ENCODE peak calls at places on chromosomes 5 and 9, in four cellular contexts. J is HFFc6, F is heart left ventricle, X is nephron progenitor cell. S is an unnamed sample.

GRCh38 chr5:59874675-59875074 is 18.9 kb downstream of the PDE4D start:
- DNase-seq in J (peak; percentile 59), F (no peak), X (no peak), S (no peak)

GRCh38 chr9:124291801-124292396 is 34.1 kb downstream of the NEK6 start:
- DNase-seq in J (no peak), F (peak; percentile 64), X (no peak), S (no peak)

GRCh38 chr5:43007911-43008368 is 32.2 kb downstream of the ANXA2R start:
- DNase-seq in J (peak; percentile 68), F (peak; percentile 82), X (peak; percentile 62), S (peak; percentile 46)

GRCh38 chr9:22447607-22448305 is 1.1 kb downstream of the DMRTA1 start:
- DNase-seq in J (no peak), F (no peak), X (no peak), S (no peak)

GRCh38 chr5:195401-196160 is 4.3 kb downstream of the LRRC14B start:
- DNase-seq in J (no peak), F (peak; percentile 32), X (no peak), S (no peak)

GRCh38 chr5:131595088-131596033 is 39.7 kb downstream of the RAPGEF6 start:
- DNase-seq in J (no peak), F (no peak), X (no peak), S (no peak)

GRCh38 chr9:5630038-5630507 is 1.2 kb downstream of the RIC1 start:
- DNase-seq in J (peak; percentile 47), F (no peak), X (no peak), S (no peak)

GRCh38 chr9:124805186-124805585 is 28.3 kb downstream of the OLFML2A start:
- DNase-seq in J (no peak), F (no peak), X (no peak), S (no peak)

GRCh38 chr5:95591490-95591901 is 28.4 kb upstream of the GPR150 start:
- DNase-seq in J (peak; percentile 89), F (no peak), X (no peak), S (no peak)

GRCh38 chr5:165805756-165806155 is 2300.3 kb downstream of the MAT2B start:
- DNase-seq in J (no peak), F (no peak), X (no peak), S (no peak)

GRCh38 chr5:153584131-153584530 is 93.7 kb downstream of the GRIA1 start:
- DNase-seq in J (no peak), F (no peak), X (no peak), S (no peak)

GRCh38 chr5:128426090-128426534 is 111.9 kb downstream of the FBN2 start:
- DNase-seq in J (no peak), F (no peak), X (no peak), S (no peak)

GRCh38 chr9:76592105-76593010 is 133.4 kb downstream of the GCNT1 start:
- DNase-seq in J (no peak), F (no peak), X (no peak), S (no peak)

GRCh38 chr5:168706655-168707069 is 127.5 kb upstream of the PANK3 start:
- DNase-seq in J (peak; percentile 41), F (no peak), X (peak; percentile 59), S (peak; percentile 26)

GRCh38 chr9:20200900-20201495 is 412.2 kb upstream of the SLC24A2 start:
- DNase-seq in J (no peak), F (no peak), X (no peak), S (no peak)

GRCh38 chr9:98342819-98343208 is 87.4 kb upstream of the TBC1D2 start:
- DNase-seq in J (no peak), F (no peak), X (no peak), S (no peak)

GRCh38 chr5:157593036-157593435 is 17.5 kb upstream of the ADAM19 start:
- DNase-seq in J (no peak), F (no peak), X (no peak), S (no peak)

GRCh38 chr5:140108093-140109049 is 5.5 kb upstream of the PURA start:
- DNase-seq in J (no peak), F (peak; percentile 43), X (peak; percentile 31), S (no peak)

GRCh38 chr5:90550963-90551362 is 7.6 kb upstream of the ADGRV1 start:
- DNase-seq in J (no peak), F (no peak), X (no peak), S (no peak)

GRCh38 chr5:32651089-32651488 is 60.0 kb upstream of the NPR3 start:
- DNase-seq in J (no peak), F (no peak), X (no peak), S (no peak)

GRCh38 chr9:6873862-6874261 is 116.1 kb downstream of the KDM4C start:
- DNase-seq in J (peak; percentile 9), F (no peak), X (no peak), S (no peak)

DNA sequence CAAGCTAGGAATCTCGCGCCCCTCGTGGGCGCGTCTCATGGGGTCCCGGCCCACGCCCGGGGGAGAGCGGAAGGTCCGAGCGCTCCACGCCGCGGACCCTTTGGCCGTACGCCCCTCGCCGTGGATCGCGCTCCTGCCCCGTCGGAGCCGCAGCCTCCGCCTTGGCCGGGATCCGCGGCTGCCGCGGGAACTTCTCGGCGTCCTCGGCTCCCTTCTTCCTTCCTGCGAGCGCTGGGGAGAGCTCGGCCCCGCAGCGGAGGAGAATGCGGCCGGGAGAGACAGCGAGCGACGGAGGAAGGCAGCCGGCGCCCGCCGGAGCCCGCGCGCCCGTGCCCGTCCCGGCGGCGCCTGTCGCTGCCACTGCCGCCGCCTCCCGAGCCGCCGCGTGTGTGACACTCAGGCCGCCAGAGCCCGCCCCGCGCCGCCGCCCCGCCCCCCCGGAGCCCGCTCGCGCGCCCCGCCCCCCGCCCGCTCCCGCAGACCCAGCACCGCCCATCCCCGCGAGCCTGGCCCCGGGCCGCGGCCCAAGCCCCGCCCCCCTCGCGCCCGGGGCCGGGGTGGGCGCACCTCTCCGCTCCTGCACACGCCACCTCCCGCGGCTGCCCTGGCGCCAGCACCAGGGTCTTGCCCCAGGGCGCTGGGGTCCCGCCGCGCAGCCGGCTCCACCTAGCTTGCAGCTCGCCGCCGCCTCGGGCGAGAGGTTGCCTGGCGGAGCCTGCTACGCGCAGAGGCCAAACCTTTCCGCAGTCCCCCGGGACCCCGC is at the start of gene SHB:
- DNase-seq in J (peak; percentile 27), F (peak; percentile 90), X (peak; percentile 88), S (peak; percentile 65)
- TF ChIP-seq CTCF in J (peak; percentile 68), F (no peak), X (no peak), S (no peak)

GRCh38 chr5:6727231-6727630 is 14.0 kb downstream of the TENT4A start:
- DNase-seq in J (no peak), F (no peak), X (no peak), S (no peak)

GRCh38 chr5:6729400-6730310 is 16.4 kb downstream of the TENT4A start:
- DNase-seq in J (no peak), F (peak; percentile 54), X (no peak), S (no peak)

GRCh38 chr5:6726006-6726405 is 12.8 kb downstream of the TENT4A start:
- DNase-seq in J (no peak), F (no peak), X (no peak), S (no peak)

GRCh38 chr5:6728795-6729183 is 15.6 kb downstream of the TENT4A start:
- DNase-seq in J (no peak), F (no peak), X (no peak), S (no peak)

GRCh38 chr5:6728011-6728794 is 15.0 kb downstream of the TENT4A start:
- DNase-seq in J (no peak), F (no peak), X (no peak), S (no peak)
- TF ChIP-seq CTCF in J (no peak), F (no peak), X (no peak), S (no peak)

GRCh38 chr9:133592731-133593409 is 16.3 kb downstream of the FAM163B start:
- DNase-seq in J (no peak), F (peak; percentile 18), X (no peak), S (no peak)
- TF ChIP-seq CTCF in J (peak; percentile 56), F (no peak), X (no peak), S (no peak)

DNA sequence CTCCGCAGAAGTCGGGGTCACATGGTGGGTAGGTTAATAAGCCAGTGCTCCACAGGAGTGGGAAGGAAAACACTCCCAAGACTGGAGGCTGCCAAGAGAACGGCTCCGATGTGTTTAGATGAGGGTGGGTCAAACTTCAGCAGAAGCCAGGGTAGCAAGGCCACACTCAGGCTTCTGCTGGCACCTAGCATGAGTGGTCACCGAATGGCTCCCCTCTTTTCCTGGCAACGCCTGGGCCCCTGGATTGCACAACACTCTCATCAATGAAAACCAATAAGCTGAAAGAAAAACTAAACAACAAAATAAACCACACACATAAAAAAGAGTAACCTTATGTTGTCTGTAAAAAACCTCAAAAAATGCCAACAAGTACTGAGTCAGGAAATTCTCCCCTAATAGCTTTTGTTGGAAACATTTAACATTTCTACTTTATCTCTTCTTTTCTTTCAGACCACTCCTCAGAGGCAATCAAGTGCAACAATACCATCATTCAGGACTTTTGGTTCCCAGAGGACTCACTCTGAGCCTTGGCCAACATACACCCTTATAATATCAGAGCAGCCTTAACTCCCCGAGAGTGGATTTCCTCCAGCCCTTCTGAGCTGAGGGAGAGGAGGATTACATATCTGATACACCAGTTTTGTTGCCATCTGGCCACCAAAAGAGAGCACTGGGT is 279.9 kb downstream of the ENC1 start:
- DNase-seq in J (no peak), F (no peak), X (no peak), S (no peak)
- TF ChIP-seq CTCF in J (no peak), F (no peak), X (no peak), S (no peak)

GRCh38 chr9:136267261-136268111 is 21.9 kb upstream of the QSOX2 start:
- DNase-seq in J (peak; percentile 74), F (peak; percentile 86), X (peak; percentile 85), S (peak; percentile 62)
- TF ChIP-seq CTCF in J (peak; percentile 46), F (peak; percentile 19), X (no peak), S (peak; percentile 26)

DNA sequence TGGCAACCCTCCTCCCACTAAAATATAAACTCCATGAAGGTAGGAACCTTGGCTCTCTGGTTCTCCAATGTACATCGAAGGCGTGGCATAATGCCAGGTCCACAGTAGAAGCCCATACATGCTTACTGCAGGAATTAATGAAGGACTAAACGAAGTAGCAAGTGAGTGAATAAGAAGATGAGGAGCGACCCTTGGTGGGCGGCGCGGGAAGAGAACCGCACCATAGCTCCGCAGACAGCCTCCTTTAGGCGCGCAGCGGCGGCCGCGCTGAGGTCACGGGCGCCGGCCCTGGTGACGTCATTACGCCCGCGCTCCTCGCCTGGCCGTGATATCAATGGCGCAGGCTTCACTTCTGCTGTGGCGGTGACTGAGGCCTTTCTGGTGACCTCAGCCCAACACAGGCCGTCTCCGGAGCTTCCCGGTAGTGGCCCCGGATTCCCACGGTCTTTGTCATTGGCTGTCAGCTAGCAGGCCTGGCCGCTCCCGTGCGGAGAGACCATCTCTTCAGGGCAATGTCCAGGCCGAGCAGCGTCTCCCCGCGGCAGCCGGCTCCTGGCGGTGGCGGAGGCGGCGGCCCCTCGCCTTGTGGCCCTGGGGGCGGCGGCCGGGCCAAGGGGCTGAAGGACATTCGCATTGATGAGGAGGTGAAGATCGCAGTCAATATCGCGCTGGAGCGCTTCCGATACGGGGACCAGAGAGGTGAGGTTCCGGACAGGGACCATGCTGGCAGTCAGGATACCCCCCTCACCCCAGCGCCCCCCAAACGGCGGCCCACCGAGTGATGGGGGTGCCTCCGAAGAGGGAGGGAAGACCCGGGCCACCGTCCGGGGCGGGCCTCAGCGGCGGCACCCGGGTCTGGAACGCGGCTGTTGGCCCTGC is at the start of gene YTHDC2:
- DNase-seq in J (peak; percentile 84), F (peak; percentile 93), X (peak; percentile 87), S (peak; percentile 79)
- TF ChIP-seq CTCF in J (no peak), F (no peak), X (peak; percentile 26), S (peak; percentile 51)

GRCh38 chr9:127535396-127535795 is 76.7 kb upstream of the STXBP1 start:
- DNase-seq in J (no peak), F (no peak), X (no peak), S (no peak)
- TF ChIP-seq CTCF in J (no peak), F (no peak), X (no peak), S (no peak)